ENCODE peak calls at places on chromosomes 11 and 22, in six cellular contexts. V, D, X, G, W and Q are unnamed samples.
A peak's percentile ranks its signal among the peaks of the same experiment; 100 is the strongest.

GRCh38 chr11:134022748-134023147 is 46.1 kb upstream of the JAM3 start:
- DNase-seq in V (no peak), W (no peak), G (no peak), X (no peak), D (no peak), Q (no peak)

GRCh38 chr11:16942917-16943316 is 71.3 kb downstream of the PLEKHA7 start:
- DNase-seq in V (no peak), W (peak; percentile 49), G (no peak), D (no peak), X (no peak), Q (no peak)

GRCh38 chr22:39617342-39617741 is 46.8 kb downstream of the CACNA1I start:
- DNase-seq in V (no peak), D (no peak), G (no peak), X (peak; percentile 72), W (no peak), Q (no peak)

GRCh38 chr22:38699784-38700183 is 959 bp downstream of the JOSD1 start:
- DNase-seq in G (no peak), D (no peak), V (no peak), X (no peak), W (peak; percentile 36), Q (no peak)

GRCh38 chr11:130115218-130115617 is 44.4 kb upstream of the ST14 start:
- DNase-seq in G (peak; percentile 69), W (peak; percentile 35), D (no peak), V (no peak), X (no peak), Q (no peak)

GRCh38 chr22:35065796-35066218 is at the start of gene ISX:
- DNase-seq in V (no peak), X (no peak), D (peak; percentile 96), W (no peak), G (no peak), Q (no peak)

GRCh38 chr22:24205438-24206189 is 24.3 kb downstream of the SUSD2 start:
- DNase-seq in W (no peak), X (no peak), V (no peak), G (no peak), D (no peak), Q (no peak)

GRCh38 chr11:75524576-75525432 is 937 bp downstream of the GDPD5 start:
- DNase-seq in V (no peak), X (peak; percentile 47), G (no peak), W (no peak), D (no peak), Q (peak; percentile 30)

GRCh38 chr11:95821640-95822039 is 31.3 kb downstream of the CEP57 start:
- DNase-seq in G (no peak), X (no peak), D (no peak), V (no peak), W (peak; percentile 57), Q (no peak)

GRCh38 chr11:35344990-35345655 is 74.2 kb downstream of the SLC1A2 start:
- DNase-seq in W (peak; percentile 43), D (no peak), X (no peak), V (no peak), G (peak; percentile 48), Q (no peak)

GRCh38 chr11:122895591-122895990 is 13.0 kb downstream of the JHY start:
- DNase-seq in G (no peak), X (no peak), V (no peak), W (no peak), D (no peak), Q (no peak)

GRCh38 chr11:12226093-12226492 is 115.7 kb downstream of the MICAL2 start:
- DNase-seq in W (no peak), V (no peak), X (no peak), G (no peak), D (no peak), Q (no peak)

GRCh38 chr22:30906946-30907345 is 61.6 kb downstream of the MORC2 start:
- DNase-seq in G (peak; percentile 29), W (no peak), V (no peak), X (no peak), D (no peak), Q (no peak)

GRCh38 chr22:37623075-37624016 is 14.7 kb downstream of the GGA1 start:
- DNase-seq in G (no peak), D (peak; percentile 65), V (no peak), W (peak; percentile 57), X (peak; percentile 76), Q (peak; percentile 76)

GRCh38 chr11:119810478-119811232 is 81.7 kb upstream of the NECTIN1 start:
- DNase-seq in X (no peak), G (no peak), W (no peak), V (no peak), D (no peak), Q (no peak)

GRCh38 chr11:8263109-8263768 is 439 bp downstream of the LMO1 start:
- DNase-seq in X (peak; percentile 48), V (no peak), G (peak; percentile 44), D (no peak), W (peak; percentile 25), Q (no peak)

GRCh38 chr22:50012201-50013181 is at the start of gene IL17REL:
- DNase-seq in G (no peak), W (peak; percentile 19), V (no peak), X (no peak), D (peak; percentile 46), Q (no peak)

GRCh38 chr11:5694642-5695041 is 5.1 kb downstream of the TRIM22 start:
- DNase-seq in G (no peak), D (no peak), X (no peak), V (no peak), W (no peak), Q (no peak)

GRCh38 chr11:37946155-37946766 is 1348.2 kb upstream of the RAG2 start:
- DNase-seq in G (no peak), W (peak; percentile 59), V (peak; percentile 12), D (no peak), X (no peak), Q (no peak)

GRCh38 chr11:80317612-80318011 is 876.8 kb upstream of the TENM4 start:
- DNase-seq in W (no peak), D (no peak), V (no peak), G (no peak), X (no peak), Q (no peak)
- TF ChIP-seq CTCF in W (no peak), D (no peak), V (no peak), G (no peak), X (no peak), Q (no peak)

GRCh38 chr11:42524534-42525227 is 787.1 kb upstream of the API5 start:
- DNase-seq in V (peak; percentile 47), D (peak; percentile 56), G (peak; percentile 53), W (peak; percentile 12), X (peak; percentile 64), Q (no peak)
- TF ChIP-seq CTCF in V (peak; percentile 82), D (peak; percentile 75), G (peak; percentile 77), W (peak; percentile 51), X (peak; percentile 91), Q (no peak)

DNA sequence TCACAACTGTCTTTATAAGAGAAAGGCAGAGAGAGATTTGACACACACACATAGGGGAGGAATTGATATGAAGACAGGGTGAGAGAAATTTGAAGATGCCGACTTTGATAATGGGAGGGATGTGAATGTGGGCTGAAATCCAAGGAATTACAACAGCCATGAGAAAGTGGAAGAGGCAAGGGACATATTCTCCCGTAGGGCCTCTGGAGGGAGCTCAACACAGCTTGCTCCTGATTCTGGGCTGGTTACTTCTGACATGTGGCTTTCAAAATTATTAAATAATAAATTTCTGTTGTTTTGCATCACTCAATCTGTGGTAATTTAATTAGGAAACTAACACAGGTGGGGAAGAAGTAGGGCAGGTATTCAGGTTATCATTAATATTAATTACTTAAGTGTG is 282.9 kb downstream of the LUZP2 start:
- DNase-seq in G (no peak), X (no peak), V (no peak), W (peak; percentile 31), D (no peak), Q (no peak)
- TF ChIP-seq CTCF in G (peak; percentile 53), X (no peak), V (peak; percentile 3), W (peak; percentile 43), D (no peak), Q (no peak)

GRCh38 chr11:67345247-67345948 is 7.9 kb downstream of the POLD4 start:
- DNase-seq in V (no peak), D (no peak), W (no peak), X (no peak), G (no peak), Q (no peak)
- TF ChIP-seq CTCF in V (no peak), D (no peak), W (no peak), X (no peak), G (no peak), Q (no peak)

DNA sequence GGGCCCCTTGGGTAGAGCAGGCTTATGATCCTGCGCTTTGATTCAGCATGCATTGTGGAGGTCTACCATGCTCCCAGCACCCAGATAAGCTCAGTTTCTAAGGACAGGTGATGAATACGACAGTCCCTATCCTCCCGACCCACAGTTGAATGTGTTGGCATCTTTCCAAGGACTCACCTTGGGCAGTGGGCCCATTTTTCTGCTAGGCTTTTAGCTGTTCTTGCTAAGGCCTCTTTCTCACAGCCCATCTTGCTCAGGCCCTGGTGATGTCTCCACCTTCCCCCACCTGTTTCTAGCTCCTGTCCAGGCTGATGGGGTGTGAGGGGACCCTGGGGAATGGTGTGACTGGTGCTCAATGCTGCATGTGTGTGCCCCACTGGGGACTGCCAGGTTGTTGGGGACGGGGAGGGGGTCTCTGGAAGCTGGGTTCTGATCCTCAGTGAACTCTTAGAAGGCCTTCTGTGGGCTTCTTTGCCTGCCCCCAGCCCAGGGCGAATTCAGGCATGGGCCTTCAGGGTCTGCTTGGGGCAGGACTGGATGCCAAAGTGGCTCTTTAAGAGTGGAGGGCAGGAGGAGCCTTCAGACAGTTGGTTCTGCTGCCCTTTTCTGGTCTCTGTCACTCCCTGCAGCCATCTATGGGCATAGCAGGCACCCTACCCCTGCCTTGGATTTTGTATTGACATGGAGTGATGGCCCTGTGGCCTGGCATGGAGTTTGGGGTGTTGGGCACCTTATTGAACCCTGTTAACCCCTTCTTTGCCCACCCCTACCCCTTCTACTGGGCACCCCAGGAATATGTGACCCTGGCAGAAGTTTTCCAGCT is 33.1 kb downstream of the PHLDB1 start:
- DNase-seq in V (no peak), X (no peak), G (no peak), D (no peak), W (no peak), Q (no peak)
- TF ChIP-seq CTCF in V (no peak), X (no peak), G (no peak), D (peak; percentile 29), W (no peak), Q (no peak)

DNA sequence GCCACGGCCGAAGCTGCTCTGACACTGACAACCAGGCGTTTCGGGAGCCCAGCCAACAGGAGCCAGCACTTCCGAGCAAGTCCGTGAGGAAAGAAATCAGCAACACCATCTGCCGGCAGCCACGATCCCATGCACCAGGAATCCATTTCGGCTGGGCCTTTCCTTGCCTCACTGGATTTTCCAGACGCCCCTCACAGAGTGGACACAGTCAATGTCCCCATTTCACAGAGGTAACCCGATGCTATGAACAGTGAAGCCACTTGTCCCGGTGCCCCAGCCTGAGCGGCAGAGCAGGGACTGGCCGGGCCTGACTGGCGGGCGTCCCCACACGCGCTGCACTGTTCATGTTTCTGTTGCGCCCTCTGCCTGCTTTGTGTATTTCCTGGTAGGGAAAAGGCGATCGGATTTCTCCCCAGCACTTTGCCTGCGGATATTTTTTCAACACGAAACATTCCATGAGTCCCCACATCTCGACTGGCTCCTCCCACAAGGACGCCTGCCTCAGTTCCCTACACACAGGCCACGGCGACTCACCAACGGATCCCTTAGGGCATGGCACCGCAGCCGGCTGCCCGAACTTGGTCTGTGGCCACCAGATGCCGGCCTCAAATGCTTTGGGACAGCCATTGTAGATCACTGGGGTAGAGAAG is 55.3 kb downstream of the TRMU start:
- DNase-seq in V (no peak), D (no peak), G (peak; percentile 85), X (peak; percentile 57), W (peak; percentile 68), Q (no peak)
- TF ChIP-seq CTCF in V (no peak), D (no peak), G (peak; percentile 63), X (no peak), W (peak; percentile 68), Q (no peak)